ENCODE peak calls at places on chromosomes 2 and 18, in five cellular contexts. H, K, O, X and Z are unnamed samples.
A peak's percentile ranks its signal among the peaks of the same experiment; 100 is the strongest.

GRCh38 chr18:14978191-14978590 is 230.2 kb downstream of the ANKRD30B start:
- DNase-seq in O (no peak), X (no peak), K (no peak), H (no peak), Z (no peak)

GRCh38 chr2:3738454-3738853 is 35.1 kb downstream of the DCDC2C start:
- DNase-seq in O (peak; percentile 45), X (peak; percentile 16), H (peak; percentile 36), K (no peak), Z (no peak)

GRCh38 chr18:58529714-58530354 is 99.1 kb downstream of the ALPK2 start:
- DNase-seq in K (peak; percentile 33), X (peak; percentile 49), H (peak; percentile 65), O (peak; percentile 71), Z (no peak)

GRCh38 chr2:6909431-6910385 is 7.5 kb upstream of the RNF144A start:
- DNase-seq in H (no peak), X (no peak), K (no peak), O (no peak), Z (no peak)

GRCh38 chr2:121237336-121237979 is 47.5 kb downstream of the TFCP2L1 start:
- DNase-seq in O (no peak), H (no peak), K (no peak), X (no peak), Z (no peak)

GRCh38 chr2:136932700-136933099 is 167.4 kb downstream of the THSD7B start:
- DNase-seq in X (peak; percentile 21), K (no peak), H (no peak), O (peak; percentile 37), Z (no peak)

GRCh38 chr2:28709101-28709500 is 42.5 kb upstream of the PPP1CB start:
- DNase-seq in O (no peak), K (no peak), X (no peak), H (no peak), Z (no peak)

GRCh38 chr18:58567453-58568196 is 61.3 kb downstream of the ALPK2 start:
- DNase-seq in O (no peak), K (peak; percentile 98), H (peak; percentile 97), X (no peak), Z (peak; percentile 75)

GRCh38 chr2:239607795-239608171 is 207.0 kb upstream of the HDAC4 start:
- DNase-seq in X (no peak), K (no peak), H (no peak), O (no peak), Z (no peak)

GRCh38 chr2:62785216-62785615 is 79.7 kb downstream of the EHBP1 start:
- DNase-seq in H (peak; percentile 42), K (no peak), X (no peak), O (no peak), Z (no peak)

GRCh38 chr2:9463698-9464034 is 10.7 kb upstream of the IAH1 start:
- DNase-seq in X (no peak), O (no peak), H (peak; percentile 36), K (no peak), Z (no peak)

GRCh38 chr18:5992381-5992780 is 97.1 kb upstream of the TMEM200C start:
- DNase-seq in O (no peak), H (no peak), X (no peak), K (no peak), Z (no peak)

GRCh38 chr2:129181433-129181832 is 798.0 kb upstream of the RAB6C start:
- DNase-seq in H (no peak), K (no peak), X (no peak), O (no peak), Z (no peak)

GRCh38 chr2:236610991-236611821 is 41.6 kb downstream of the ACKR3 start:
- DNase-seq in O (no peak), X (no peak), H (no peak), K (no peak), Z (no peak)

GRCh38 chr2:168116448-168116847 is 130.9 kb downstream of the STK39 start:
- DNase-seq in O (peak; percentile 47), H (peak; percentile 18), X (no peak), K (no peak), Z (no peak)
- TF ChIP-seq CTCF in O (peak; percentile 30), H (peak; percentile 21), X (peak; percentile 42), K (no peak), Z (peak; percentile 16)

GRCh38 chr2:234747032-234747431 is 204.8 kb upstream of the SH3BP4 start:
- DNase-seq in O (no peak), H (no peak), K (no peak), X (no peak), Z (no peak)

GRCh38 chr2:234747833-234748559 is 203.8 kb upstream of the SH3BP4 start:
- DNase-seq in K (no peak), X (no peak), H (no peak), O (no peak), Z (no peak)

GRCh38 chr2:234741976-234742375 is 209.8 kb upstream of the SH3BP4 start:
- DNase-seq in K (no peak), X (no peak), H (no peak), O (no peak), Z (no peak)

DNA sequence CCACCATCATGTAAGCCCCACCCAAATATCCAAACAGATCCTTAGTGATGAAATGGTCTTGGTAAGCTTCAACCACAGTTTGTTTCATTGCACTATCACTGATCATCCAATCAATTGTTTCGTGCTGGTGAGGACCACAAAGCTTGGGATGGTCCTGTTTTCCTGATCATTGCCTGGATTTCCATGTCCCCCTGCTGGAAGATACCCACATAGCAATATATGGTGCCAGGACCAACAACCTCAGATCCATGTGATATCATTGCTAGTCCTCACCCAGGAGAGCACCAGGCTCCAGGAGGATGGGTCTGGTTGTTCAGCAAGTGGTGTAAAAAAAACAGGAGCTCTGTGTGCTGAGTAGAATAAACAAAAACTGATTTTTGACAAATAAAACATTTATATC is 206.5 kb upstream of the SH3BP4 start:
- DNase-seq in X (no peak), O (no peak), K (no peak), H (no peak), Z (no peak)
- TF ChIP-seq CTCF in X (peak; percentile 37), O (peak; percentile 65), K (peak; percentile 21), H (no peak), Z (peak; percentile 2)

DNA sequence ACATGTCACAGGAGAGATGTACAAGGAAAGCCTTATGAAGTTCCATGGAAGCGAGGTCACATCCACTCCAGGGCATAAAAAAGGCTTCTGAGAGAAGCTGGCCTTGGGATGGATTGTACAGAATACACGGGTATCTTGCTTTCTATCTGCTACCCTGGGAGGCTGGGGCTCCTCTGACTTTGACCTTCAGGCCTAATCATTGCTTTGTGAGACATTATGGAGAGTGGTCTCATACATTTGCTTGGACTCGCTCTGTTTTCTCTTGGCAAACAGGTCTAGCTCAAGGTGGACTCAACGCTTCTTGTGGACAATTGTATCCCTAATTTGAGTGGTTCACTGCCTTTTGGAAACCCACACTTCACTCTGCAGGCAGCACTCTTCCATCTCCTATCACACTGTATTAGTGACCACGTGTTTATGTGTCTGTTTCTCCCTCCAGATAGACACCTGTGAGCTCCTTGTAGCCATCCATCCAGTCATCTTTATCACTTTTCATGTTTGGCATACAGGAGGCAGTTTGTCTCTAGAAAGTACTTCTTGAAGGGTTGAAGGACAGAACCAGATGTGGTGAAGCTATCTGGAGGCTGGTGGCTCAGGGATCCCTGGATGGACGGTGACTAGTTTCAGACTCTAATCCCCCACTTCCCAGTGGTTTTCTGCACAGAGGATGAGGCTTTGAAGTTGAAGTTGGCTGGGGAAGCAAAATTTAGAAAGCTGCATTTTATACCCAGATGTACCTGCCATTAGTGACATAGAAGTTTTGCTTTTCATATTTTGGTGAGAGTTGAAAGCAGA is 267.8 kb downstream of the CYRIA start:
- DNase-seq in O (no peak), X (no peak), H (no peak), K (no peak), Z (no peak)
- TF ChIP-seq CTCF in O (no peak), X (no peak), H (no peak), K (no peak), Z (no peak)

DNA sequence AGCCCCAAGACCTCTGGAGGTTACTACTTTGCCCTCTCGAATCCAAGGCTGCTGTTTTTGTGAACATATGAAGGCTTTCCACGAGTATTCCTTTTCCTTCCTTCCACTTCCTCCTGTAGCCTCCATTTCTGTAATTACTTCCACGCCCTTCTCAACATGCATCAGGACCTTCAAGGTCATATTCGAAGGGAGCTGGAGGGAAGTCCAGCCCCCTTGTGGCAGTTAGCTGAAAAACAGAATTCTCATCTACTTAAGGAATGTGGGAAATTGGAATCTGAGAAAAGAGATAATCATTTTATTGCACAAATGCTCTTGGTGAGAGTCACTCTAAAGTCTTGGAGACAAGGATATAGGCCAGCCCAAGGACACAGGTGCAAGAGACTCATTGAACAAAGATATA is 1000.2 kb downstream of the TDRD15 start:
- DNase-seq in H (no peak), K (no peak), X (no peak), O (no peak), Z (no peak)
- TF ChIP-seq CTCF in H (no peak), K (no peak), X (peak; percentile 51), O (peak; percentile 48), Z (peak; percentile 17)

DNA sequence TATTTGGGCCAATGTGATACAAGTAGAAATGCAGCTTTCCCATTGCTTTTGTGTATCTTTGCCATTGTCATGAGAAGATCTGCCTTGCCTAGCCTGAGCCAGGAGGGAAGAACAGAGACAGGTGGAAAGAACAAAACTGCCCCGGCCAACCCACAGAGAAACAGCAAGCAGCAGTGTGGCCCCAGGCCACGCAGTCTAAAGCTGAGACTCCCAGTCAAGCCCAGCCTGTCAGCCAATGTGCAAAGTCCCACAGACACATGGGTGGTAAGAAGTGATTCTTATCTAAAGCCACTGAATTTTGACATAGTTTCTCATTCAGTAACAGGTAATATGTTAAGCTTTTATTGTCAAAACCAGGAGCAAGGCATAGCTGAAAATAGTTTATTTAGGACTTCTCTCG is 245.8 kb upstream of the RND3 start:
- DNase-seq in H (no peak), K (no peak), O (no peak), X (no peak), Z (no peak)
- TF ChIP-seq CTCF in H (no peak), K (no peak), O (no peak), X (no peak), Z (no peak)

DNA sequence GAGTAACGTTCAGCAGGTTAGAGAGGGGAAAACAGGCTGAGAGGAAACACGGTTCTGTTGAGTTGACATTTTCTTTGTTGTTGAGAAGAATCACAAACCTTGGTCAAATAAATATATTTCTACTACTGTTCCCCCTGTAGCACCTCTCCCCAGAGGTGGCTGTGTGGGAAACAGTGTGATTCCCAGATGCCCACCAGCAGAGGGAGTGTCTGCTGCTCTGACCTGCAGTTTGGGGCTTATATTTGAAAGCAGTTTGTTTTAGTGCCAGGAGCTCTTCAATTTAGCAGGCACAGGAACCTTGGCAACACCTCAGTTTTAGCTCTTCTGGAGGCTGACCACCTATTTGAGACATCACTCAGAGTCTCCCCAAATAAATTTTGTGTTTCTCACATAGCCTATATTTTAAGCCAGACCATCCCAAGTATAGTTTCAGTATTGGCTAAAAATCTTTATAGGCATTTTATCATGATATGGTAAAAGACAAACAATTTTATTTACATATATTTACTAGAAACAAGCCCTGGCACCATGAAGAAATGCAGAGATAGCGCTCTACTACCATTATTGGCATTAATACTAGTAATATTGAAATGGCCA is 75.7 kb downstream of the PIK3C3 start:
- DNase-seq in K (peak; percentile 2), H (peak; percentile 18), O (peak; percentile 56), X (peak; percentile 12), Z (no peak)
- TF ChIP-seq CTCF in K (peak; percentile 82), H (peak; percentile 87), O (peak; percentile 57), X (peak; percentile 66), Z (peak; percentile 86)

GRCh38 chr2:205776139-205776538 is 93.8 kb downstream of the NRP2 start:
- DNase-seq in O (peak; percentile 83), X (peak; percentile 62), K (no peak), H (no peak), Z (no peak)
- TF ChIP-seq CTCF in O (peak; percentile 93), X (peak; percentile 67), K (peak; percentile 76), H (peak; percentile 48), Z (peak; percentile 52)